ENCODE peak calls at places on chromosomes 4 and X, in six cellular contexts. X is ACHN; B is fibroblast of lung; Y is pancreas; K is non-pigmented ciliary epithelial cell; D is stimulated activated CD4-positive, alpha-beta T cell treated with anti-CD3 and anti-CD28 coated beads, Interleukin-1b, Interleukin-23, amount 100 ng/mL, for 24 hours. A is an unnamed sample.

GRCh38 chrX:106612403-106612789 is 618 bp downstream of the RADX start:
- DNase-seq in B (no peak), K (no peak), Y (no peak), X (peak), D (no peak), A (peak)

GRCh38 chr4:76990288-76991080 is 40.9 kb downstream of the SEPTIN11 start:
- DNase-seq in D (no peak), B (peak), X (peak), Y (no peak), K (peak), A (no peak)

GRCh38 chrX:47540754-47541538 is 20.1 kb upstream of the ARAF start:
- DNase-seq in X (peak), D (no peak), K (peak), Y (peak), B (peak), A (peak)

GRCh38 chr4:21879187-21879586 is 69.4 kb downstream of the KCNIP4 start:
- DNase-seq in K (no peak), X (peak), D (no peak), B (peak), Y (no peak), A (no peak)

GRCh38 chrX:112840382-112841113 is at the start of gene AMOT:
- DNase-seq in B (peak), K (no peak), X (peak), D (peak), Y (peak), A (peak)

GRCh38 chrX:14718403-14718802 is 154.5 kb downstream of the FANCB start:
- DNase-seq in Y (no peak), X (no peak), D (no peak), K (no peak), B (no peak), A (no peak)

GRCh38 chr4:46656071-46656470 is 253.0 kb downstream of the COX7B2 start:
- DNase-seq in X (no peak), D (no peak), B (no peak), K (no peak), Y (no peak), A (no peak)

GRCh38 chr4:24778427-24779225 is 16.7 kb upstream of the SOD3 start:
- DNase-seq in B (peak), Y (no peak), D (no peak), K (peak), X (no peak), A (no peak)

GRCh38 chr4:89800012-89800516 is 36.9 kb downstream of the SNCA start:
- DNase-seq in D (no peak), B (peak), Y (no peak), X (no peak), K (peak), A (no peak)

GRCh38 chrX:9785252-9785943 is 831 bp upstream of the SHROOM2 start:
- DNase-seq in Y (no peak), X (no peak), B (no peak), K (no peak), D (no peak), A (no peak)

GRCh38 chrX:40158036-40158706 is 60.4 kb upstream of the BCOR start:
- DNase-seq in B (no peak), X (peak), K (no peak), Y (no peak), D (no peak), A (peak)

A was measured in thyroid gland.